ENCODE peak calls at places on chromosomes 6 and 20, in five cellular contexts. M is sigmoid colon, V is kidney, K is SK-N-SH, H is OCI-LY7. E is an unnamed sample.

GRCh38 chr20:25525857-25526256 is 59.5 kb downstream of the NINL start:
- DNase-seq in H (no peak), M (no peak), V (no peak), K (no peak), E (no peak)

GRCh38 chr20:38757145-38757800 is 9.0 kb downstream of the ACTR5 start:
- DNase-seq in V (no peak), H (no peak), M (no peak), K (no peak), E (no peak)

GRCh38 chr6:41785689-41786450 is 1.6 kb upstream of the TOMM6 start:
- DNase-seq in H (peak; percentile 18), K (no peak), M (no peak), V (peak; percentile 87), E (no peak)

GRCh38 chr20:40471261-40471629 is 217.8 kb downstream of the MAFB start:
- DNase-seq in M (no peak), H (no peak), K (peak; percentile 47), V (no peak), E (peak; percentile 13)

GRCh38 chr6:13474360-13474759 is 13.0 kb downstream of the GFOD1 start:
- DNase-seq in V (no peak), K (no peak), H (no peak), M (no peak), E (no peak)

GRCh38 chr6:88168362-88168761 is 2.2 kb upstream of the CNR1 start:
- DNase-seq in K (no peak), V (no peak), M (no peak), H (peak; percentile 87), E (no peak)

GRCh38 chr6:25041676-25042598 is 106.2 kb upstream of the RIPOR2 start:
- DNase-seq in V (peak; percentile 75), K (no peak), H (peak; percentile 70), M (no peak), E (no peak)

GRCh38 chr20:64247312-64247627 is 8.3 kb upstream of the PCMTD2 start:
- DNase-seq in K (no peak), H (no peak), M (no peak), V (peak; percentile 46), E (no peak)

GRCh38 chr6:100460650-100461204 is 4.0 kb downstream of the SIM1 start:
- DNase-seq in M (no peak), K (no peak), H (no peak), V (no peak), E (no peak)

GRCh38 chr6:4606681-4607025 is 169.6 kb upstream of the CDYL start:
- DNase-seq in M (no peak), H (no peak), V (no peak), K (no peak), E (no peak)

GRCh38 chr6:87241304-87241703 is 81.1 kb upstream of the SMIM8 start:
- DNase-seq in V (no peak), M (no peak), H (no peak), K (no peak), E (no peak)

GRCh38 chr6:137434640-137435039 is 59.6 kb downstream of the OLIG3 start:
- DNase-seq in V (no peak), H (no peak), M (no peak), K (no peak), E (no peak)

GRCh38 chr6:16130437-16130891 is 1.6 kb downstream of the MYLIP start:
- DNase-seq in K (no peak), H (peak; percentile 20), V (no peak), M (no peak), E (peak; percentile 37)

GRCh38 chr6:5997420-5998093 is 9.2 kb downstream of the NRN1 start:
- DNase-seq in V (no peak), M (no peak), H (peak; percentile 20), K (peak; percentile 52), E (peak; percentile 60)

GRCh38 chr20:32249030-32249738 is 28.3 kb upstream of the KIF3B start:
- DNase-seq in V (no peak), K (no peak), H (no peak), M (no peak), E (no peak)

GRCh38 chr6:15509335-15509933 is 153.4 kb downstream of the DTNBP1 start:
- DNase-seq in M (no peak), H (no peak), V (peak; percentile 61), K (no peak), E (no peak)

GRCh38 chr6:55666811-55667210 is 87.8 kb upstream of the HMGCLL1 start:
- DNase-seq in M (no peak), H (no peak), V (no peak), K (no peak), E (no peak)

GRCh38 chr6:135066806-135067205 is 12.2 kb upstream of the HBS1L start:
- DNase-seq in H (no peak), M (no peak), V (no peak), K (no peak), E (no peak)
- TF ChIP-seq CTCF in H (no peak), M (no peak), V (no peak), K (no peak), E (no peak)

GRCh38 chr6:69926745-69927144 is 60.4 kb downstream of the COL19A1 start:
- DNase-seq in M (no peak), V (no peak), K (no peak), H (no peak), E (no peak)
- H3K36me3 ChIP-seq in M (no peaks in the 10 kb centered on the region), V (no peaks in the 10 kb centered on the region), K (no peaks in the 10 kb centered on the region), H (no peaks in the 10 kb centered on the region), E (no peaks in the 10 kb centered on the region)

GRCh38 chr6:151380848-151381205 is 10.5 kb downstream of the ZBTB2 start:
- DNase-seq in H (no peak), M (no peak), K (no peak), V (no peak), E (no peak)
- H3K27ac ChIP-seq in H (peak overlapping the region; percentile 14), M (no peak overlapping the region), K (no peak overlapping the region), V (no peak overlapping the region), E (no peak overlapping the region)

DNA sequence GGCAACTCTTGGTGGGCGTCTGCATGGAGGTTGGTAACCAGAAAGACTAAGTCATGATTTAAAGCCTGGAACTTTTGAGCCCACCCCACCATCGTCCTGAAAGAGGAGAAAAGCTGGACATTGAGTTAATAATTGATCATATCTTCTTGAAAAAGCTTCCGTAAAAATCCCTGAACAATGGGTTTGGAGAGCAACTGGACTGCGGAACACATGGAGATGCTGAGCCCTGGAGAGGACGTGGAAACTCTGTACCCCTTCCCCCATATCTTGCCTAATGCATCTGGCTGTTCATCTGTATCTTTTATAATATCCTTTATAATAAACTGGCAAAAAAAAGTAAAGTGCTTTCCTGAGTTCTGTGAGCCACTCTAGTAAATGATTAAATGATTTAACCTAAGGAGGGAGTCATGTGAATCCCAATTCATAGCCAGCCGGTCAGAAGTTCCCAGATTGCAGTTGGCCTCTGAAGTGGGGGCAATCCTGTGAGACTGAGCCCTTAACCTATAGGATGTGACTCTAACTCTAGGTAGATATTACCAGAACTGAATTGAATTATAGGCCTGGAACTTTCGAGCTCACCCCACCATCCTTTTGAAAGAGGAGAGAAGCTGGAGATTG is 26.5 kb upstream of the LGSN start:
- DNase-seq in V (no peak), M (no peak), H (no peak), K (no peak), E (no peak)
- TF ChIP-seq CTCF in V (no peak), M (no peak), H (no peak), K (no peak), E (no peak)

GRCh38 chr20:5096463-5096862 is 23.3 kb downstream of the PCNA start:
- DNase-seq in H (no peak), M (no peak), V (no peak), K (no peak), E (no peak)
- H3K36me3 ChIP-seq in H (peaks cover 34% of the 10 kb centered on the region), M (peaks cover 5% of the 10 kb centered on the region), V (peaks cover 13% of the 10 kb centered on the region), K (peaks cover 36% of the 10 kb centered on the region), E (peaks cover 46% of the 10 kb centered on the region)

GRCh38 chr20:50792708-50793574 is 1.9 kb upstream of the BCAS4 start:
- DNase-seq in M (no peak), V (peak; percentile 49), H (no peak), K (no peak), E (no peak)
- H3K27ac ChIP-seq in M (peak overlapping the region; percentile 79), V (no peak overlapping the region), H (no peak overlapping the region), K (no peak overlapping the region), E (no peak overlapping the region)

GRCh38 chr6:37210313-37210898 is 40.5 kb downstream of the PIM1 start:
- DNase-seq in V (no peak), M (peak; percentile 85), H (peak; percentile 80), K (peak; percentile 77), E (peak; percentile 91)
- TF ChIP-seq CTCF in V (peak; percentile 95), M (peak; percentile 97), H (peak; percentile 97), K (peak; percentile 94), E (peak; percentile 92)

DNA sequence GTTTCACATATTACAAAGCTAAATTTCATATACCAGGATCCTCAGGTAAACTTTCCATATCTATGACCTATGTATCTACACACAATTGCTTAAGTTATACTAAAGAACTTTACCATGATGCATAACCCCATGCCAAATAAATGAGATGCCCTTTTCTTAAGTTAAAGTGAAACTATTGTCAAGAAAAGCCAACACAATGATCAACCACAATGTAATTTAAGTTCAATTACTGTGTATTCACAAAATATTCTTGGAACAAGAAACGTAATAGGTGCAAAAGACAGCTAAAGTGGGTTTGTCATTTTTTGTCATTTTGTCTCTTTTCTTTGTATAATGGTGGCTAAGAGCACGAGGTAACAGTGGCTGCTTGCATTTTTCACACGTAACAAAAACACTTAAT is 158.0 kb upstream of the SHLD1 start:
- DNase-seq in K (no peak), M (no peak), H (no peak), V (no peak), E (no peak)
- H3K36me3 ChIP-seq in K (peaks cover 69% of the 10 kb centered on the region), M (peaks cover 7% of the 10 kb centered on the region), H (peaks cover 93% of the 10 kb centered on the region), V (peaks cover 33% of the 10 kb centered on the region), E (peaks cover 52% of the 10 kb centered on the region)

DNA sequence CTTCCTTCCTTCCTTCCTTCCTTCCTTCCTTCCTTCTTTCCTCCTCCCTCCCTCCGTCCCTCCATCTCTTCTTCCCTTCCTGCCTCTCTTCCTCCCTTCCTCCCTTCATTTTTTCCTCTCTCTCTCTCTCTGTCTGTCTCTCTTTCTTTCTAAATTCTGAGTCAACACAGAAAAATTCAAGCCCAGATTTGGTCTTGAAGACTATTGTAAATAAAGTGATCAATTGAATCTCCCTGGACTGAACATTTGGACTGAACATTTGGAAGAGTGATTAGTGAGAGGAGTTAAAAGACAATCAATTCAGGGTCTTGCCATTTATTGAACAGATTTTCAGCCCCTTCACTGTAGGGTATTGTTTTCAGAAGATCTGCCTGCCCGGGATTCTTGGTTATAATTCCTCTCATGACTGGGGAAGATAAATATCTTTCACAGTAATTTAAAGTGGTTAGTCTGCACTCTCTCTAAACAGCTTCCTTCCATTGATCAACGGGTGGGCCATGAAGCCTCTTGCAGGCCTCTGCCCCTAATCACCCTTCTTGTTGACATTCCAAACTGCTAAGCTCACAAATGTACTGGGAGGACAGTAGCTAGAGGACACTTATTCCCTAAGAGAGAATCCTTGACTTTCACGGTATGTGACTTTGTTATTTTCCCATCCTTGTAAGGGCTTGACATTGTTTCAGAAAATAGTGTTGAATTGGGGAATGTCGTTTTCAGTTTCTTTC is 101.7 kb upstream of the BMP2 start:
- DNase-seq in H (no peak), K (no peak), V (no peak), M (no peak), E (no peak)
- H3K27ac ChIP-seq in H (no peak overlapping the region), K (no peak overlapping the region), V (no peak overlapping the region), M (no peak overlapping the region), E (no peak overlapping the region)

E was measured in WERI-Rb-1.